ENCODE peak calls at places on chromosomes 13 and 19, in ten cellular contexts. L is heart left ventricle; O is CD8-positive, alpha-beta memory T cell; I is endothelial cell; Q is B cell; Y is GM04504; N is astrocyte of the cerebellum; C is mesothelial cell of epicardium; D is neuronal stem cell; K is GM12892. R is an unnamed sample.

GRCh38 chr19:1265611-1266115 is 3.5 kb upstream of the CIRBP start:
- DNase-seq in N (no peak), O (peak), Q (no peak), L (peak), C (no peak), Y (peak), I (no peak), D (no peak), K (no peak), R (no peak)

GRCh38 chr19:9354651-9355050 is 8.2 kb upstream of the ZNF177 start:
- DNase-seq in K (no peak), D (no peak), I (no peak), Y (no peak), L (no peak), O (no peak), N (no peak), Q (no peak), C (no peak), R (no peak)

GRCh38 chr19:18514800-18515682 is 6.8 kb downstream of the ELL start:
- DNase-seq in N (no peak), K (no peak), L (no peak), I (no peak), C (no peak), Y (no peak), O (peak), D (no peak), Q (no peak), R (no peak)

GRCh38 chr19:44588753-44589112 is 24.6 kb upstream of the IGSF23 start:
- DNase-seq in D (no peak), I (no peak), K (no peak), L (no peak), O (no peak), Q (no peak), Y (no peak), C (no peak), N (no peak), R (no peak)

GRCh38 chr19:4930664-4931063 is 21.4 kb downstream of the UHRF1 start:
- DNase-seq in Q (no peak), D (no peak), O (no peak), C (no peak), N (no peak), L (no peak), I (no peak), K (no peak), Y (no peak), R (no peak)

GRCh38 chr19:53294786-53295441 is 27.4 kb upstream of the VN1R4 start:
- DNase-seq in Q (no peak), O (no peak), K (no peak), I (no peak), N (no peak), D (no peak), L (no peak), C (no peak), Y (no peak), R (no peak)

GRCh38 chr19:44582581-44583265 is 30.6 kb upstream of the IGSF23 start:
- DNase-seq in N (no peak), O (no peak), C (no peak), Q (no peak), Y (no peak), I (peak), D (no peak), L (no peak), K (no peak), R (no peak)

GRCh38 chr13:44273991-44274810 is 99.4 kb upstream of the SERP2 start:
- DNase-seq in I (no peak), Q (peak), D (no peak), O (no peak), K (no peak), N (no peak), L (no peak), C (no peak), Y (no peak), R (no peak)

GRCh38 chr19:41595258-41595889 is 19.4 kb downstream of the CEACAM21 start:
- DNase-seq in Q (peak), C (no peak), K (peak), L (no peak), D (no peak), Y (peak), N (peak), I (peak), O (peak), R (peak)

GRCh38 chr19:53870485-53870844 is 2.8 kb downstream of the MYADM start:
- DNase-seq in D (no peak), Y (no peak), C (no peak), K (no peak), N (no peak), L (no peak), I (no peak), O (no peak), Q (peak), R (no peak)

GRCh38 chr19:47444388-47444821 is 25.1 kb upstream of the MEIS3 start:
- DNase-seq in D (peak), O (no peak), Y (no peak), Q (no peak), L (peak), N (no peak), I (peak), K (no peak), C (peak), R (no peak)

GRCh38 chr13:32783067-32783466 is 196.8 kb downstream of the PDS5B start:
- DNase-seq in I (no peak), L (no peak), Q (no peak), D (no peak), C (no peak), Y (no peak), K (no peak), N (no peak), O (no peak), R (no peak)

GRCh38 chr13:94416454-94417080 is 62.9 kb downstream of the DCT start:
- DNase-seq in C (no peak), Y (no peak), D (peak), N (no peak), O (no peak), Q (no peak), K (no peak), I (peak), L (no peak), R (no peak)

GRCh38 chr19:11195169-11195568 is 2.2 kb downstream of the KANK2 start:
- DNase-seq in D (no peak), L (no peak), K (no peak), N (no peak), I (no peak), C (no peak), Y (no peak), O (no peak), Q (no peak), R (no peak)

GRCh38 chr13:47813683-47814082 is 187.4 kb downstream of the SUCLA2 start:
- DNase-seq in K (no peak), N (no peak), L (no peak), D (no peak), C (no peak), I (no peak), Y (no peak), O (no peak), Q (no peak), R (no peak)

GRCh38 chr13:61779456-61779855 is 363.8 kb upstream of the PCDH20 start:
- DNase-seq in D (no peak), O (no peak), K (no peak), L (no peak), Q (no peak), N (no peak), C (no peak), Y (no peak), I (no peak), R (no peak)

GRCh38 chr19:46725036-46725820 is 8.3 kb upstream of the PRKD2 start:
- DNase-seq in N (no peak), C (peak), D (no peak), I (no peak), L (peak), K (no peak), Y (no peak), Q (peak), O (no peak), R (no peak)

GRCh38 chr19:13044160-13044853 is 49.0 kb downstream of the NFIX start:
- DNase-seq in Y (no peak), L (no peak), Q (no peak), K (no peak), O (peak), N (peak), D (no peak), C (no peak), I (no peak), R (no peak)

GRCh38 chr19:10686661-10687517 is 14.3 kb upstream of the QTRT1 start:
- DNase-seq in O (no peak), Q (no peak), L (peak), C (no peak), N (no peak), Y (no peak), I (no peak), K (no peak), D (no peak), R (no peak)

GRCh38 chr13:50989476-50989875 is 79.9 kb downstream of the RNASEH2B start:
- DNase-seq in I (no peak), O (no peak), N (no peak), K (no peak), C (no peak), D (no peak), L (peak), Y (no peak), Q (no peak), R (no peak)

GRCh38 chr19:17468302-17469091 is 1.8 kb upstream of the SLC27A1 start:
- DNase-seq in I (no peak), N (no peak), Y (no peak), K (no peak), D (no peak), L (peak), Q (no peak), O (no peak), C (no peak), R (no peak)

GRCh38 chr19:4352701-4353121 is 9.3 kb downstream of the MPND start:
- DNase-seq in L (no peak), Y (no peak), I (peak), Q (peak), N (peak), D (peak), K (peak), O (no peak), C (peak), R (no peak)

GRCh38 chr19:41064974-41065569 is 23.2 kb upstream of the CYP2A13 start:
- DNase-seq in L (no peak), Y (peak), K (no peak), Q (no peak), O (no peak), N (no peak), D (no peak), C (no peak), I (peak), R (no peak)

GRCh38 chr19:862529-863304 is 3.3 kb downstream of the CFD start:
- DNase-seq in Y (no peak), I (peak), C (no peak), Q (peak), K (peak), L (peak), D (peak), O (peak), N (no peak), R (no peak)

GRCh38 chr19:18660051-18660910 is 23.2 kb upstream of the CRTC1 start:
- DNase-seq in I (no peak), L (peak), D (no peak), C (no peak), K (no peak), Q (no peak), Y (no peak), O (no peak), N (no peak), R (no peak)

GRCh38 chr13:104057851-104058250 is 991.6 kb upstream of the SLC10A2 start:
- DNase-seq in Q (no peak), O (no peak), L (no peak), C (no peak), D (no peak), N (no peak), K (no peak), I (no peak), Y (no peak), R (no peak)

GRCh38 chr13:25046985-25047660 is 48.8 kb upstream of the PABPC3 start:
- DNase-seq in D (peak), C (no peak), Q (peak), Y (peak), K (no peak), L (no peak), O (no peak), I (peak), N (no peak), R (peak)

GRCh38 chr13:30111810-30112209 is 195.5 kb downstream of the KATNAL1 start:
- DNase-seq in Y (no peak), Q (no peak), L (no peak), N (no peak), I (no peak), D (no peak), C (no peak), K (no peak), O (no peak), R (no peak)

GRCh38 chr13:20482275-20482761 is 43.3 kb downstream of the CRYL1 start:
- DNase-seq in Y (no peak), K (no peak), O (no peak), D (no peak), I (no peak), N (no peak), C (no peak), Q (no peak), L (no peak), R (no peak)

GRCh38 chr19:13010038-13010991 is 15.0 kb downstream of the NFIX start:
- DNase-seq in I (no peak), C (no peak), K (no peak), Y (no peak), Q (peak), N (no peak), D (no peak), O (no peak), L (peak), R (no peak)

GRCh38 chr13:40389081-40389641 is 277.3 kb downstream of the FOXO1 start:
- DNase-seq in K (no peak), O (peak), N (no peak), I (no peak), L (no peak), D (no peak), C (no peak), Y (no peak), Q (peak), R (no peak)

GRCh38 chr13:111175948-111176347 is 60.8 kb downstream of the ARHGEF7 start:
- DNase-seq in O (no peak), L (no peak), N (no peak), K (no peak), Y (no peak), C (no peak), D (no peak), Q (no peak), I (no peak), R (no peak)

R was measured in HS-5.